ENCODE peak calls at places on chromosomes 13 and 19, in five cellular contexts. One of them, this sample, is unnamed. For H3K9me3, the result is how much of the 10 kb centered on the place peaks cover.

GRCh38 chr13:28408235-28408848 is 86.6 kb downstream of the FLT1 start:
- DNase-seq in body of pancreas: peak
- DNase-seq in lower lobe of right lung: no peak
- DNase-seq in CD8-positive, alpha-beta T cell: no peak
- DNase-seq in fibroblast of lung: no peak
- DNase-seq in this sample: peak

GRCh38 chr19:6229951-6230712 is 49.6 kb downstream of the MLLT1 start:
- DNase-seq in CD8-positive, alpha-beta T cell: no peak
- DNase-seq in body of pancreas: no peak
- DNase-seq in lower lobe of right lung: peak
- DNase-seq in fibroblast of lung: no peak
- DNase-seq in this sample: no peak

GRCh38 chr13:25468330-25469178 is 96.8 kb downstream of the ATP8A2 start:
- DNase-seq in lower lobe of right lung: no peak
- DNase-seq in CD8-positive, alpha-beta T cell: no peak
- DNase-seq in fibroblast of lung: peak
- DNase-seq in body of pancreas: no peak
- DNase-seq in this sample: no peak

GRCh38 chr19:53910170-53910518 is 1.1 kb downstream of the CACNG7 start:
- DNase-seq in body of pancreas: no peak
- DNase-seq in fibroblast of lung: no peak
- DNase-seq in lower lobe of right lung: no peak
- DNase-seq in CD8-positive, alpha-beta T cell: no peak
- DNase-seq in this sample: peak

GRCh38 chr19:13961826-13962737 is 9.8 kb downstream of the DCAF15 start:
- DNase-seq in lower lobe of right lung: no peak
- DNase-seq in body of pancreas: no peak
- DNase-seq in fibroblast of lung: no peak
- DNase-seq in CD8-positive, alpha-beta T cell: no peak
- DNase-seq in this sample: no peak

GRCh38 chr19:39307233-39307821 is 11.1 kb downstream of the IFNL1 start:
- DNase-seq in fibroblast of lung: no peak
- DNase-seq in lower lobe of right lung: peak
- DNase-seq in CD8-positive, alpha-beta T cell: no peak
- DNase-seq in body of pancreas: no peak
- DNase-seq in this sample: no peak

GRCh38 chr13:111947876-111948275 is 119.1 kb upstream of the SOX1 start:
- DNase-seq in CD8-positive, alpha-beta T cell: no peak
- DNase-seq in lower lobe of right lung: no peak
- DNase-seq in body of pancreas: no peak
- DNase-seq in fibroblast of lung: no peak
- DNase-seq in this sample: no peak

GRCh38 chr13:74644239-74644638 is 510.0 kb upstream of the KLF12 start:
- DNase-seq in body of pancreas: no peak
- DNase-seq in fibroblast of lung: peak
- DNase-seq in lower lobe of right lung: no peak
- DNase-seq in CD8-positive, alpha-beta T cell: no peak
- DNase-seq in this sample: no peak

GRCh38 chr13:32117696-32118095 is 86.1 kb downstream of the FRY start:
- DNase-seq in lower lobe of right lung: peak
- DNase-seq in CD8-positive, alpha-beta T cell: no peak
- DNase-seq in body of pancreas: peak
- DNase-seq in fibroblast of lung: no peak
- DNase-seq in this sample: no peak

GRCh38 chr13:23956106-23956505 is 58.8 kb upstream of the C1QTNF9B start:
- DNase-seq in lower lobe of right lung: no peak
- DNase-seq in CD8-positive, alpha-beta T cell: no peak
- DNase-seq in body of pancreas: no peak
- DNase-seq in fibroblast of lung: peak
- DNase-seq in this sample: no peak

DNA sequence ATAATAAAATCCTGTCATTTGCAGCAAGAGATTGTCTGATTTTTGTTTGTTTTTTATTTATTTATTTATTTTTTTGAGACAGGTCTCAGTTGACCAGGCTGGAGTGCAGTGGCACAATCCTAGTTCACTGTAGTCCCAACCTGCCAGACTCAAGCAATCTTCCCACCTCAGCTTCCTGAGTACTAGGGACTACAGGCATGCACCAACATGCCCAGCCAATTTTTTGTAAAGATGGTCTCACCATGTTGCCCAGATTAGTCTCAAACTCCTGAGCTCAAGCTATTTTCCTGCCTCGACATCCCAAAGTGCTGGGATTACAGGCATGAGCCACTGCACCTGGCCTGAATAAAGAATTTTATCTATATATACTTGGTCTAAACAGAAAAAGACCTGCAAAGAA is 17.6 kb downstream of the ZNF233 start:
- DNase-seq in fibroblast of lung: no peak
- DNase-seq in lower lobe of right lung: no peak
- DNase-seq in body of pancreas: no peak
- DNase-seq in CD8-positive, alpha-beta T cell: no peak
- DNase-seq in this sample: no peak
- H3K9me3 ChIP-seq in fibroblast of lung: under half
- H3K9me3 ChIP-seq in lower lobe of right lung: half or more
- H3K9me3 ChIP-seq in body of pancreas: under half
- H3K9me3 ChIP-seq in CD8-positive, alpha-beta T cell: under half
- H3K9me3 ChIP-seq in this sample: under half

GRCh38 chr19:55962186-55962585 is 14.6 kb downstream of the NLRP8 start:
- DNase-seq in fibroblast of lung: no peak
- DNase-seq in lower lobe of right lung: no peak
- DNase-seq in body of pancreas: no peak
- DNase-seq in CD8-positive, alpha-beta T cell: no peak
- DNase-seq in this sample: no peak

GRCh38 chr19:55956431-55956830 is 8.8 kb downstream of the NLRP8 start:
- DNase-seq in lower lobe of right lung: no peak
- DNase-seq in CD8-positive, alpha-beta T cell: no peak
- DNase-seq in body of pancreas: no peak
- DNase-seq in fibroblast of lung: no peak
- DNase-seq in this sample: no peak

GRCh38 chr19:55958356-55958755 is 10.7 kb downstream of the NLRP8 start:
- DNase-seq in body of pancreas: peak
- DNase-seq in fibroblast of lung: no peak
- DNase-seq in CD8-positive, alpha-beta T cell: no peak
- DNase-seq in lower lobe of right lung: no peak
- DNase-seq in this sample: no peak

DNA sequence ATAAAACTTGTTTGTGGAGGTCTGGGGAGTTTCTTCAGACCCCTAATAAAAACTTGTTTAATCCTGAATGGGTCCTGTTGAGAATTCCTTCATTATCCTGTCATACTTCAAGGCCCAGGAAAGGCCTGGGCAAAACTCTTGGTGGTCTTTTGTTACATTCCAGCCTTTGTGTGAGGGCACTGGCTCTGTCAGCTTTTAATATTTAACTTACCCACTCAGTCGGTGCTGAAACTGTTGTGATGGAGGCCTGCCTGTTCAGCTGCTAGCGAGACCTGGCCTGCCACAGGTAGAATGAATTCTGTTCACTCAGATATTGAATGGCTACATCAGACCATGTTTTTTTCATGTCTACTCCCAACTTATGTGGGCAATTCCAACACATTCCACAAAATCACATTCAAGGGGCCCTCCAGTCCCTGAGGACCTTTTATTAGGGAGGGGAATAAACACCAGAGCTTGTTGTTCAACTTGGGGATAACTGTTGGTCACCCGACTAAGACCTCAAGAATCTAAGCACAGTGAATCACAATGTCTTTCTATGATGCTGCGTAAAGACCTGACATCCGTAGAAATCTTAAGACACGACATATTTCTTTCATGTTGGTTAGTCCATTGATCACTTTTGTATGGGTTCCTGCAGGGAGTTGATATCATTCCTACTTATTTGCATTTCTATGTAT is 12.5 kb downstream of the NLRP8 start:
- DNase-seq in lower lobe of right lung: no peak
- DNase-seq in fibroblast of lung: no peak
- DNase-seq in body of pancreas: no peak
- DNase-seq in CD8-positive, alpha-beta T cell: no peak
- DNase-seq in this sample: no peak
- H3K9me3 ChIP-seq in lower lobe of right lung: under half
- H3K9me3 ChIP-seq in fibroblast of lung: under half
- H3K9me3 ChIP-seq in body of pancreas: under half
- H3K9me3 ChIP-seq in CD8-positive, alpha-beta T cell: under half
- H3K9me3 ChIP-seq in this sample: under half

DNA sequence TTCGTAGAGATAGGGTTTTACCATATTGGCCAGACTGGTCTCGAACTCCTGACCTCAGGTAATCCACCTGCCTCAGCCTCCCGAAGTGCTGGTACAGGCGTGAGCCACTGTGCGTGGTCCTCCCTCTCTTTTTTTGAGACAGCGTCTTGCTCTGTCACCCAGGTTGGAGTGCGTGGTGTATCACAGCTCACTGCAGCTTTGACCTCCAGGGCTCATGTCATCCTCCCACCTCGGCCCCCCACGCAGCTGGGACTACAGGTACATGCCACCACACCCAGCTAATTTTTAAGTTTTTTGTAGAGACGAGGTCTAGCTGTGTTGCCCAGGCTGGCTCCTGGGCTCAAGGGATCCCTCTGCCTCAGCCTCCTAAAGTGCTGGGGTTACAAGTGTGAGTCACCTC is 18.2 kb downstream of the ZSCAN18 start:
- DNase-seq in body of pancreas: no peak
- DNase-seq in fibroblast of lung: no peak
- DNase-seq in CD8-positive, alpha-beta T cell: no peak
- DNase-seq in lower lobe of right lung: no peak
- DNase-seq in this sample: no peak
- H3K9me3 ChIP-seq in body of pancreas: under half
- H3K9me3 ChIP-seq in fibroblast of lung: under half
- H3K9me3 ChIP-seq in CD8-positive, alpha-beta T cell: under half
- H3K9me3 ChIP-seq in lower lobe of right lung: half or more
- H3K9me3 ChIP-seq in this sample: under half

DNA sequence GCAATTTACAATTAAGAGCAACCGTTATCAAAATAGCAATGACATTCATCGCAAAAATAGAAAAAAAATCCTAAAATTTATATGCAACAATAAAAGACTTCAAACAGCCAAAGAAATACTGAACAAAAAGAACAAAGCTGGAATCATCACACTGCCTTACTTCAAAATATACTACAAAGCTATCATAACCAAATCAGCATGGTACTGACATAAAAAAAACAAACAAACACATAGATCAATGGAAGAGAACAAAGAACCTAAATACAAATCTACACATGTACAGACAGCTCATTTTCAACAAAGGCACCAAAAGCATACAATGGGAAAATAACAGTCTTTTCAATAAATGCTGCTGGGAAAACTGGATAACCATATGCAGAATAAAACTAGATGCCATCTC is 6.4 kb downstream of the ZNF562 start:
- DNase-seq in fibroblast of lung: no peak
- DNase-seq in CD8-positive, alpha-beta T cell: no peak
- DNase-seq in body of pancreas: no peak
- DNase-seq in lower lobe of right lung: no peak
- DNase-seq in this sample: no peak
- H3K9me3 ChIP-seq in fibroblast of lung: under half
- H3K9me3 ChIP-seq in CD8-positive, alpha-beta T cell: under half
- H3K9me3 ChIP-seq in body of pancreas: under half
- H3K9me3 ChIP-seq in lower lobe of right lung: half or more
- H3K9me3 ChIP-seq in this sample: under half

DNA sequence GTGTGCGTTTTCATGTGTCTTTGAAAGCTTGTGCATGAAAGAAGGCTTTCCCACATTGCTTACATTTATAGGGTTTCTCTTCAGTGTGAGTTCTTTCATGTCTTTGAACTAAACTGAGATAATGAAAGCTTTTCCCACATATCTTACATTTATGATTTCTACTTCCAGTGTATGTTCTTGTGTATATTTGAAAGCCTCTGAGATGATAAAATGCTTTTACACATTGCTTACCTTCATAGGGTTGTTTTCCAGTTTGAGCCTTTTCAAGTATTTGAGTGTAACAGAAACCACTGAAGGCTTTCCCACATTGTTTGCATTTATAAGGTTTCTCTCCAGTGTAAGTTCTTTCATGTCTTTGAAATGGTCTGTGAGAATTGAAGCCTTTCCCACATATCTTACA is 9.8 kb upstream of the ZNF441 start:
- DNase-seq in CD8-positive, alpha-beta T cell: no peak
- DNase-seq in body of pancreas: no peak
- DNase-seq in lower lobe of right lung: no peak
- DNase-seq in fibroblast of lung: no peak
- DNase-seq in this sample: no peak
- H3K9me3 ChIP-seq in CD8-positive, alpha-beta T cell: under half
- H3K9me3 ChIP-seq in body of pancreas: under half
- H3K9me3 ChIP-seq in lower lobe of right lung: under half
- H3K9me3 ChIP-seq in fibroblast of lung: under half
- H3K9me3 ChIP-seq in this sample: under half

This sample was measured in HAP-1.